ENCODE peak calls at places on chromosomes 7 and 10, in six cellular contexts. L is H1, Z is GM12891, O is HepG2, M is GM12878, W is K562. T is an unnamed sample.

GRCh38 chr7:81150951-81151361 is 232.1 kb upstream of the SEMA3C start:
- DNase-seq in W (no peak), O (peak), M (no peak), Z (no peak), L (no peak), T (no peak)

GRCh38 chr7:120273476-120273975 is 551 bp downstream of the KCND2 start:
- DNase-seq in L (no peak), Z (peak), O (peak), M (peak), W (no peak), T (peak)

GRCh38 chr7:92634924-92635519 is 44.8 kb upstream of the FAM133B start:
- DNase-seq in M (no peak), Z (no peak), W (peak), L (no peak), O (peak), T (no peak)

GRCh38 chr10:17227367-17228080 is 517 bp upstream of the VIM start:
- DNase-seq in O (no peak), Z (no peak), W (peak), M (peak), L (no peak), T (peak)

GRCh38 chr10:68353537-68353936 is 20.8 kb upstream of the PBLD start:
- DNase-seq in L (no peak), O (no peak), Z (no peak), W (no peak), M (no peak), T (no peak)

GRCh38 chr7:46444266-46444665 is 523.2 kb upstream of the IGFBP3 start:
- DNase-seq in O (no peak), W (no peak), Z (no peak), L (no peak), M (no peak), T (no peak)

GRCh38 chr10:31399631-31400030 is 80.6 kb downstream of the ZEB1 start:
- DNase-seq in L (no peak), Z (no peak), O (no peak), W (no peak), M (no peak), T (no peak)

GRCh38 chr7:8109196-8110022 is 140.8 kb downstream of the GLCCI1 start:
- DNase-seq in W (no peak), O (no peak), Z (no peak), M (no peak), L (no peak), T (no peak)

GRCh38 chr7:142066536-142066935 is 45.0 kb upstream of the MGAM2 start:
- DNase-seq in Z (no peak), O (no peak), M (no peak), L (no peak), W (no peak), T (no peak)

GRCh38 chr10:106919798-106920382 is 244.6 kb downstream of the SORCS1 start:
- DNase-seq in M (peak), L (no peak), W (no peak), Z (no peak), O (no peak), T (no peak)

GRCh38 chr10:119665901-119666708 is 14.9 kb downstream of the BAG3 start:
- DNase-seq in L (no peak), M (no peak), W (no peak), O (peak), Z (no peak), T (no peak)

GRCh38 chr7:45292481-45292880 is 134.9 kb downstream of the RAMP3 start:
- DNase-seq in W (no peak), Z (no peak), O (no peak), M (no peak), L (no peak), T (no peak)

GRCh38 chr10:68075550-68076004 is 494 bp upstream of the HERC4 start:
- DNase-seq in M (no peak), L (no peak), Z (no peak), W (no peak), O (no peak), T (no peak)

GRCh38 chr7:139046143-139046542 is 10.3 kb upstream of the ZC3HAV1L start:
- DNase-seq in M (no peak), O (no peak), Z (no peak), W (no peak), L (no peak), T (no peak)

GRCh38 chr10:69410487-69410886 is 6.2 kb downstream of the TACR2 start:
- DNase-seq in O (no peak), W (no peak), L (no peak), Z (no peak), M (no peak), T (no peak)

GRCh38 chr10:78934994-78935602 is 133.7 kb upstream of the ZMIZ1 start:
- DNase-seq in M (no peak), W (no peak), Z (no peak), O (no peak), L (no peak), T (no peak)

GRCh38 chr7:87934699-87935372 is 785 bp downstream of the ADAM22 start:
- DNase-seq in W (no peak), M (no peak), Z (peak), O (no peak), L (no peak), T (peak)

GRCh38 chr10:93788413-93789208 is 30.9 kb downstream of the LGI1 start:
- DNase-seq in L (no peak), W (no peak), Z (no peak), M (no peak), O (no peak), T (no peak)

DNA sequence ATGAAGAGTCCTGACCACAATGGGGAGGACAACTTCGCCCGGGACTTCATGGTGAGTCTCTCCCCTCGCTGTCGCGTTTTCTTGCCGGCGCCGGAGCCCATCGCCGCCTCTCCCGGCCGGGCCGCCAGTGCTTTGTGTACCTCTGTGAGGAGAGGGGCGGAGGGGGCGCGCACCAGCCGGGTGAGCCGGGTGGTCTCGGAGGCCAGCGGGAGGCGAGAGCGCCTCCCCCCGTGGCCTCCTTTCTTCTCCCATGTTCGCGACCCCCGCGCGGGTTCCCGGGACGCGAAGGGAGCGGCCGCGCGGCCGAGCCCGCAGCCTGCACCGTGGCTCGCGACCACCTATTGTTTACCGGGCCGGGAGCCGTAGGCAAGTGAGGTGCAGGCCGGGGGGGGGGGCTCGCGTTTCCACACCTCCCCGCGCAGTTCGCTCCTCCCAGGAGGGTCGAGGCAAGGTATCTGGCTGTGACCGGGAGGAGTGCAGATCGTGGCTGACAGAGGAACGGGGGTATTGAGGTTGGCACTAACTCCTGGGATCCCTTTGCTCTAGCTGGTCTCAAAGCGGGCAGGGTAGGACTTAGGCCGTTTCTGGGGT is 595 bp downstream of the PTPN12 start:
- DNase-seq in L (no peak), M (no peak), Z (peak), O (peak), W (peak), T (peak)
- TF ChIP-seq POLR2A in L (no peak), M (no peak), Z (no peak), O (peak), W (no peak), T (peak)

DNA sequence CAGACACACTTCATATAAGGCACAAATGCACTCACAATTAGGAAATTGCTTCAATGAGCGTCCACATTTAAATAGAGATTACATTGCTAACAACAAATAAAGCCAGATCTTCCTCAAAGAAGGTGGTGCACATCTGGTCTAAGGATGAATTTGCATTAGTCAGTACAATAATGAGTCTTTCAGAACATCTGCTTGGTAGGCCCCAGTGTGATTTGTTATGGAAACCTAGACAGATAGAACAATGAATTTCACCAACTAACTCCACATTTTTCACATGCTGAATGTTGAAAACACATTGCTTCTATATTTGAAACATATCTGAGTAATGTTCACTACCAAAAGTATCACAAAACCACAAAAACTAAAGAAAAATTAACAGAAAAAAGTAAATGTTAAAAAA is 266.8 kb upstream of the INHBA start:
- DNase-seq in O (no peak), M (no peak), W (no peak), L (no peak), Z (no peak), T (no peak)
- TF ChIP-seq TAF1 in O (no peak), M (no peak), W (no peak), L (no peak), Z (no peak), T (no peak)

GRCh38 chr10:73625884-73626753 is 15.2 kb downstream of the MYOZ1 start:
- DNase-seq in L (peak), Z (peak), M (peak), O (peak), W (peak), T (peak)
- TF ChIP-seq POLR2A in L (peak), Z (peak), M (peak), O (peak), W (peak), T (peak)

DNA sequence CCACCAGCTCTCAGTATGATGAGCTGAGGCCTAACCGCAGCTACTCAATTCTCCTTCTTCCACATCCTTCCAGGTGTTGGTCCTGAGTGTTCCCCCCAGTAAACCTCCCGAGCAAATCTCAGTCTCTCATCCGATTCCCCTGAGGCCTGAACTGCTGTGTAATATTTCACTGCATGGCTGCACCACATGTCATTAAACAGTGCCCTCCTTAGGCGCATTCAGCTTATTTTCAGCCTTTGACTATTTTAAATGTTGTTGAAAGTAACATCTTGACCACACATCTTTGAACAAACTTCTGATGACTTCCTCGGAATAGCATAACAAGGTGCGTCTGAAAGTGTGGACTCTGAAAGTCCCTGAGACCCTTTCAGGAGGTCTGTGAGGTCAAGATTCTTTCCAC is 62.8 kb upstream of the NPS start:
- DNase-seq in L (no peak), M (no peak), W (no peak), O (no peak), Z (no peak), T (no peak)
- TF ChIP-seq TAF1 in L (no peak), M (no peak), W (no peak), O (no peak), Z (no peak), T (no peak)

DNA sequence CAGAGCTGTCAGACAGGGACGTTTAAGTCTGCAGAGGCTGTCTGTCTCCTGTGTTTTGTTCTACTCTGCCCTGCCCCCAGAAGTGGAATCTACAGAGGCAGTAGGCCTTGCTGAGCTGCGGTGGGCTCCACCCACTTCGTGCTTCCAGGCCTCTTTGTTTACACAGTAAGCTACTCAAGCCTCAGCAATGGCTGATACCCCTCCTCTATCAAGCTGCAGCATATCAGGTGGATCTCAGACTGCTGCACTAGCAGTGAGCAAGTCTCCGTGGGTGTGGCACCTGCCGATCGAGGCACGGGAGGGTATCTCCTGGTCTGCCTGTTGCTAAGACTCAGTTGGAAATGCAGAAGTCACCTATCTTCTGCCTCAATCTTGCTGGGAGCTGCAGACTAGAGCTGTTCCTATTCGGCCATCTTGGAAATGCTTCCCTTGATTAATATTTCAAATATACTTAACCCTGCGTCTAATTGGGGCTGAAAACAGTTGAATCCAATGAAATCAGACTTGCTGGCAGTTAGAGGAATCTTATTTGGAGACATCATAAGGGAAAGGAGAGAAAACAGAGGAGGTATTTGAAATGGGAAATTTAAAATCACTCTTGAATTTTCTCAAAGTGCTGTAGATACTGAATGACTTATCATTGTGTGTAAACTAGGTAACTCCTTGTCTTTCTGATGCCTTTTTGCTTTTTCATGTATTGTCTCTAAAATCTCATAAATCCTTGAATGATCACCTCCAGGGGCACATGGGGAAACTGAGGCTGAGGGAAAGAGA is 13.8 kb upstream of the CYP3A5 start:
- DNase-seq in W (peak), L (no peak), M (no peak), Z (no peak), O (peak), T (no peak)
- TF ChIP-seq POLR2A in W (no peak), L (peak), M (no peak), Z (no peak), O (peak), T (no peak)

DNA sequence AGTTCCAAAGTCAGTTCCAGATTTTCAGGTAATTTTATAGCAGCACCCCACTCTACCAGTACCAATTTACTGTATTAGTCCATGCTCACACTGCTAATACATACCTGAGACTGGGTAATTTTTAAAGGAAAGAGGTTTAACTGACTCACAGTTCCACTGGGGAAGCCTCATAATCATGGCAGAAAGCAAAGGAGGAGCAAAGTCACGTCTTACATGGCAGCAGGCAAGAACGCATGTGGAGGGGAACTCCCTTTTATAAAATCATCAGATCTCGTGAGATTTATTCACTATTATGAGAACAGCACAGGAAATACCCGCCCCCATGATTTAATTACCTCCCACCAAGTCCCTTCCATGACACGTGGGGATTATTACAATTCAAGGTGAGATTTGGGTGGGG is 142.4 kb downstream of the AHR start:
- DNase-seq in L (no peak), O (no peak), W (no peak), M (no peak), Z (no peak), T (no peak)
- TF ChIP-seq TAF1 in L (no peak), O (no peak), W (no peak), M (no peak), Z (no peak), T (no peak)

GRCh38 chr7:18570441-18570840 is 74.9 kb downstream of the HDAC9 start:
- DNase-seq in Z (no peak), O (no peak), M (no peak), L (no peak), W (no peak), T (no peak)

GRCh38 chr7:18566829-18567228 is 71.3 kb downstream of the HDAC9 start:
- DNase-seq in O (no peak), L (no peak), M (peak), Z (no peak), W (no peak), T (peak)

GRCh38 chr7:18565337-18565736 is 69.8 kb downstream of the HDAC9 start:
- DNase-seq in M (no peak), W (no peak), O (no peak), L (no peak), Z (no peak), T (no peak)

GRCh38 chr7:18564779-18565178 is 69.2 kb downstream of the HDAC9 start:
- DNase-seq in M (no peak), W (no peak), L (no peak), O (no peak), Z (no peak), T (no peak)

GRCh38 chr7:18566205-18566604 is 70.7 kb downstream of the HDAC9 start:
- DNase-seq in O (no peak), W (no peak), L (no peak), M (no peak), Z (no peak), T (no peak)
- TF ChIP-seq POLR2A in O (no peak), W (no peak), L (no peak), M (no peak), Z (no peak), T (no peak)